ENCODE peak calls at places on chromosomes 12 and 14, in four cellular contexts. B is HepG2, E is SK-N-SH, M is K562. T is an unnamed sample.

GRCh38 chr14:26180221-26180620 is 417.6 kb downstream of the NOVA1 start:
- DNase-seq in B (no peak), E (no peak), M (no peak), T (no peak)

GRCh38 chr12:99529966-99530365 is 117.6 kb upstream of the GARIN6 start:
- DNase-seq in B (no peak), E (no peak), M (no peak), T (peak)

GRCh38 chr12:81518638-81519037 is 240.5 kb downstream of the PPFIA2 start:
- DNase-seq in B (no peak), E (no peak), M (no peak), T (no peak)

GRCh38 chr14:102505775-102506598 is 3.6 kb downstream of the ANKRD9 start:
- DNase-seq in B (no peak), E (no peak), M (no peak), T (no peak)

GRCh38 chr12:75058228-75058627 is 151.4 kb downstream of the KCNC2 start:
- DNase-seq in B (no peak), E (no peak), M (no peak), T (no peak)

GRCh38 chr14:68379510-68380303 is 413.2 kb downstream of the ZFP36L1 start:
- DNase-seq in B (no peak), E (no peak), M (no peak), T (no peak)

GRCh38 chr12:1474567-1475153 is 119.7 kb downstream of the FBXL14 start:
- DNase-seq in B (no peak), E (peak), M (no peak), T (no peak)

GRCh38 chr12:19299765-19300164 is 139.5 kb upstream of the AEBP2 start:
- DNase-seq in B (no peak), E (no peak), M (no peak), T (no peak)

GRCh38 chr14:21525995-21526671 is at the start of gene SALL2:
- DNase-seq in B (peak), E (peak), M (peak), T (peak)

GRCh38 chr12:639988-640387 is 23.3 kb downstream of the NINJ2 start:
- DNase-seq in B (no peak), E (no peak), M (no peak), T (no peak)

GRCh38 chr12:114933428-114934160 is 249.6 kb upstream of the TBX3 start:
- DNase-seq in B (peak), E (peak), M (no peak), T (no peak)

GRCh38 chr14:35897616-35898111 is 71.5 kb downstream of the BRMS1L start:
- DNase-seq in B (peak), E (no peak), M (no peak), T (no peak)

GRCh38 chr14:24098927-24099813 is 5.1 kb downstream of the PCK2 start:
- DNase-seq in B (no peak), E (no peak), M (no peak), T (no peak)

GRCh38 chr14:52272375-52272774 is 4.9 kb downstream of the PTGDR start:
- DNase-seq in B (no peak), E (no peak), M (peak), T (no peak)

GRCh38 chr14:86714575-86714974 is 1184.6 kb downstream of the FLRT2 start:
- DNase-seq in B (no peak), E (no peak), M (no peak), T (no peak)

GRCh38 chr12:32450768-32451167 is 51.4 kb downstream of the FGD4 start:
- DNase-seq in B (no peak), E (no peak), M (no peak), T (no peak)

GRCh38 chr12:103858335-103858734 is 17.3 kb upstream of the NT5DC3 start:
- DNase-seq in B (no peak), E (no peak), M (no peak), T (no peak)

GRCh38 chr14:87286826-87287225 is 706.2 kb downstream of the GALC start:
- DNase-seq in B (no peak), E (no peak), M (no peak), T (no peak)

GRCh38 chr14:77738559-77739250 is 22.3 kb downstream of the SNW1 start:
- DNase-seq in B (no peak), E (no peak), M (no peak), T (no peak)

GRCh38 chr12:102439391-102440108 is 40.8 kb downstream of the IGF1 start:
- DNase-seq in B (no peak), E (no peak), M (no peak), T (no peak)

GRCh38 chr12:59040651-59041050 is 120.3 kb upstream of the LRIG3 start:
- DNase-seq in B (no peak), E (no peak), M (no peak), T (no peak)

GRCh38 chr12:93943766-93944165 is 204.6 kb upstream of the PLXNC1 start:
- DNase-seq in B (no peak), E (no peak), M (no peak), T (no peak)

GRCh38 chr14:36655571-36655962 is 6.1 kb upstream of the PAX9 start:
- DNase-seq in B (no peak), E (no peak), M (no peak), T (no peak)

GRCh38 chr14:89025581-89026236 is 201.3 kb downstream of the TTC8 start:
- DNase-seq in B (no peak), E (no peak), M (no peak), T (no peak)

GRCh38 chr12:69897744-69898143 is 72.7 kb downstream of the MYRFL start:
- DNase-seq in B (no peak), E (no peak), M (no peak), T (no peak)

GRCh38 chr12:65619018-65619417 is 205.3 kb upstream of the HMGA2 start:
- DNase-seq in B (no peak), E (no peak), M (no peak), T (no peak)

GRCh38 chr14:50082308-50082742 is 34.0 kb downstream of the VCPKMT start:
- DNase-seq in B (no peak), E (no peak), M (no peak), T (no peak)

GRCh38 chr12:57235012-57235727 is 5.7 kb downstream of the SHMT2 start:
- DNase-seq in B (peak), E (peak), M (peak), T (no peak)

GRCh38 chr12:6310771-6311610 is 509 bp downstream of the PLEKHG6 start:
- DNase-seq in B (no peak), E (no peak), M (peak), T (no peak)

GRCh38 chr12:122031342-122032216 is 9.9 kb downstream of the BCL7A start:
- DNase-seq in B (no peak), E (peak), M (peak), T (no peak)

GRCh38 chr14:33676135-33676566 is 274.7 kb downstream of the EGLN3 start:
- DNase-seq in B (peak), E (peak), M (peak), T (no peak)

GRCh38 chr14:29475641-29476040 is 452.0 kb downstream of the PRKD1 start:
- DNase-seq in B (no peak), E (no peak), M (no peak), T (no peak)

GRCh38 chr12:123231931-123232330 is 1.0 kb downstream of the MPHOSPH9 start:
- DNase-seq in B (peak), E (no peak), M (no peak), T (no peak)

DNA sequence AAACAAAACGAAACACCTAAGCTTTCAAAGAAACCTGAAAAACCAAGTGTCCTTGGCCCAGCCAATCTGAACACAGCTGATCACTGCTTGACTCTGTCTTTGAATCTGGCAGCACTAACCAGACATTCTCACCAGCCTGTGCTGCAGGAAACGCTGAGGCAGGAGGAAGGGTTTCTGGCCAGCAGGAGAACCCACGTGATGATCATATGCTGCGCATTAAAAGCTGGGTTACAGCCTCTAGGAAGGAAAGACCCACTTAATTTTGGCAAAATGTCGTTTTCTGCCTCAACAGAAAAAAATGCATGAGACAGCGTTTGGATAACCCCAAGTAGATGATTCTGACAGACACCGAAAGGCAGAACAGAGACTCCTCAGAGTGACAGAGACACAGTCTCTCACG is 9.8 kb downstream of the APPL2 start:
- DNase-seq in B (no peak), E (peak), M (no peak), T (no peak)
- TF ChIP-seq NFIC in B (no peak), E (peak), M (no peak), T (no peak)

DNA sequence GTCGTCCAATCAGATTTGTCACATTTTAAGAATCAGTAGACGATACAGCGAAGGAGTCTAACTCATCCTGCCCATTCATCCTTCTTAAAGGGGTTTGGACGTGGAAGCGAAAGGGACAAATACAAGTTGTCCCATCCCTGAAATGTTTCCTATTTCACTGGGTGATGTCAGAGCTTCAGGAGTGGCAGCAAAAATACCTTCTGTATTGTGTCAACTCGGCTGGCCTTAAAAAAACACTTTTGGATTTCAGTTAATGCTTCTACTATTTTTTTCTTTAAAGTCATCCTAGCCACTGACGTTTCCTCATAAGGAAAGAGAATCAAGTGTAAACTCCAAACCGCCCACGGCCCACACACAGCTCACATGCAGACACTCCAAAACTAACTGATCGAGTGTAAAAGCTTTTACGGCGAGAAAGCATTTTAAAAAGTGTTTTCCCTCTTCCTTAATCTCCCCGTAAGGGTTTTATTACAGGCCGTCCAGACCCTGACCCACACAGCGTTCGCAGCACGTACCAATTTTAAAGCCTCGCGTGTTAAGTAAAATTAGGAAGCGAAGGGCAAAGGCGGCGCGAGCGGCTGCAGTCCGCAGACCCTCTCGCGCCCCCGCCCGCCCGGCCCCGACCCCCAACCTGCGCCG is 593 bp downstream of the CFL2 start:
- DNase-seq in B (peak), E (no peak), M (peak), T (no peak)
- TF ChIP-seq NFIC in B (peak), E (no peak), M (no peak), T (no peak)

GRCh38 chr12:7731499-7731898 is 15.7 kb downstream of the CLEC4C start:
- DNase-seq in B (no peak), E (no peak), M (no peak), T (no peak)
- TF ChIP-seq NFIC in B (no peak), E (no peak), M (no peak), T (no peak)

GRCh38 chr14:105061428-105062047 is 3.7 kb downstream of the GPR132 start:
- DNase-seq in B (no peak), E (no peak), M (peak), T (no peak)

GRCh38 chr14:105062048-105062433 is 3.2 kb downstream of the GPR132 start:
- DNase-seq in B (no peak), E (no peak), M (no peak), T (no peak)

GRCh38 chr14:105059917-105060565 is 5.2 kb downstream of the GPR132 start:
- DNase-seq in B (no peak), E (no peak), M (no peak), T (no peak)

GRCh38 chr14:105059035-105059916 is 6.0 kb downstream of the GPR132 start:
- DNase-seq in B (no peak), E (peak), M (no peak), T (no peak)

DNA sequence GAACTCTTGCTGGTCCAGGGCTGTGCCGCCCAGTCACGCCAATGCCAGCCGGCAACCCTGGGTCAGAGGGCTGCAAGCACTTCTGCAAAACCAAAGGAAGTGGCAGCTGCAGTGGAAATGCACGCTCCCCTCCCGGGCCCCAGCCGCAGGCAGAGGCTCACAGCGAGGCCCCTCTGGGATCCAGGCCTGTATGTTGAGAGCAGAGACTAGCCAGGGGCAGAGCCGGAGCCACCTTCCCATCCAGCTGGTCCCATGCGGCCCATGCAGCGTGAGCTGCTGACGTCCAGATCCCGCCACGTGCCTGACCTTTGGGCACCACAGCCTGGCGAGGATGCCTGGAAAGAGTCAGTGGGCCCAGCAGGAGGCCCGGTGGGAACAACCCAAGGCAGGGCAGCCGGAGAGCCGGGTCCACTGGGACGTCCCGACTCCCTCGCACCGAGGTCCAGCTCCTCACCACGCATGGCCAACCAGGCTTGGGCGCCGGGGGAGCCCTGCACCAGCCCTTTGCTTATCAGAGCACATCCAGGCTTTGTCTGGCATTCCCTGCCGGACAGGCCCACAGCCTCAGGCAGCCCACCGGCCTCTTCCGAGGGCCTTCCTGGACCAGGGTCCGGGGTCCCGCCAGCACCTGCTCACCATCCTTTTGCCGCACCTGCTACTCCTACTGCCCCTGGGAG is 4.3 kb downstream of the GPR132 start:
- DNase-seq in B (no peak), E (peak), M (no peak), T (no peak)
- TF ChIP-seq NFIC in B (no peak), E (no peak), M (no peak), T (no peak)

T was measured in GM12878.